ENCODE peak calls at places on chromosomes 12 and 14, in ten cellular contexts. P is HFF-Myc; I is NCI-H510A treated with DMSO at 0.1 percent for 48 hours; B is T-cell; U is mesothelial cell of epicardium; Q is amniotic stem cell; H is CD4-positive, alpha-beta T cell; Z is Peyer's patch; E is thoracic aorta; L is smooth muscle cell of the brain vasculature. R is an unnamed sample.

GRCh38 chr12:95541436-95541835 is 9.8 kb downstream of the USP44 start:
- DNase-seq in P (no peak), I (no peak), B (no peak), U (no peak), Q (no peak), H (no peak), Z (no peak), E (no peak), L (no peak), R (no peak)

GRCh38 chr12:124940143-124940392 is 25.6 kb upstream of the UBC start:
- DNase-seq in P (no peak), I (no peak), B (no peak), U (no peak), Q (no peak), H (no peak), Z (no peak), E (no peak), L (no peak), R (no peak)

GRCh38 chr14:91732859-91733477 is 1.1 kb upstream of the CATSPERB start:
- DNase-seq in P (no peak), I (no peak), B (no peak), U (no peak), Q (no peak), H (no peak), Z (no peak), E (no peak), L (no peak), R (no peak)

GRCh38 chr12:111440152-111440551 is 34.4 kb downstream of the SH2B3 start:
- DNase-seq in P (no peak), I (no peak), B (no peak), U (no peak), Q (no peak), H (no peak), Z (no peak), E (no peak), L (no peak), R (no peak)

GRCh38 chr14:88599761-88600439 is 37.1 kb downstream of the ZC3H14 start:
- DNase-seq in P (no peak), I (no peak), B (no peak), U (no peak), Q (no peak), H (no peak), Z (no peak), E (no peak), L (no peak), R (no peak)

GRCh38 chr14:93330609-93331000 is 2.2 kb downstream of the BTBD7 start:
- DNase-seq in P (no peak), I (no peak), B (no peak), U (no peak), Q (no peak), H (no peak), Z (no peak), E (no peak), L (no peak), R (no peak)

GRCh38 chr14:22614240-22614799 is 16.2 kb downstream of the ABHD4 start:
- DNase-seq in P (peak), I (no peak), B (no peak), U (peak), Q (peak), H (no peak), Z (no peak), E (no peak), L (no peak), R (no peak)

GRCh38 chr14:90487031-90487430 is 90.2 kb downstream of the CALM1 start:
- DNase-seq in P (no peak), I (peak), B (no peak), U (peak), Q (no peak), H (no peak), Z (no peak), E (no peak), L (no peak), R (no peak)

GRCh38 chr12:130683080-130683479 is 33.0 kb downstream of the RIMBP2 start:
- DNase-seq in P (no peak), I (no peak), B (no peak), U (no peak), Q (no peak), H (no peak), Z (no peak), E (no peak), L (no peak), R (no peak)

GRCh38 chr14:99541677-99542470 is 60.7 kb downstream of the CCNK start:
- DNase-seq in P (no peak), I (peak), B (no peak), U (no peak), Q (no peak), H (no peak), Z (no peak), E (no peak), L (no peak), R (no peak)

GRCh38 chr12:9947674-9948073 is 15.5 kb upstream of the CLEC2A start:
- DNase-seq in P (no peak), I (no peak), B (no peak), U (no peak), Q (no peak), H (no peak), Z (no peak), E (no peak), L (no peak), R (no peak)

GRCh38 chr14:75979071-75979571 is 2.7 kb downstream of the TGFB3 start:
- DNase-seq in P (no peak), I (no peak), B (no peak), U (peak), Q (no peak), H (no peak), Z (peak), E (no peak), L (no peak), R (no peak)

GRCh38 chr14:37124617-37125016 is 47.8 kb downstream of the SLC25A21 start:
- DNase-seq in P (no peak), I (no peak), B (no peak), U (no peak), Q (no peak), H (no peak), Z (no peak), E (no peak), L (no peak), R (no peak)

GRCh38 chr14:100591453-100592371 is 4.5 kb upstream of the BEGAIN start:
- DNase-seq in P (no peak), I (no peak), B (no peak), U (no peak), Q (no peak), H (no peak), Z (peak), E (no peak), L (no peak), R (no peak)

GRCh38 chr14:81436296-81437138 is 36.4 kb upstream of the STON2 start:
- DNase-seq in P (no peak), I (peak), B (no peak), U (peak), Q (no peak), H (no peak), Z (peak), E (no peak), L (no peak), R (peak)

R was measured in CD8-positive, alpha-beta memory T cell.